ENCODE peak calls at places on chromosomes 3 and 15, in four cellular contexts. One of them, this sample, is unnamed. For H3K4me1 and H3K9me3, the result is how much of the 10 kb centered on the place peaks cover.

GRCh38 chr15:50718700-50719125 is 32.1 kb upstream of the TRPM7 start:
- DNase-seq in neural progenitor cell: no peak
- DNase-seq in body of pancreas: no peak
- DNase-seq in sigmoid colon: no peak
- DNase-seq in this sample: no peak

GRCh38 chr15:88641959-88642452 is 3.2 kb downstream of the ISG20 start:
- DNase-seq in neural progenitor cell: no peak
- DNase-seq in body of pancreas: no peak
- DNase-seq in sigmoid colon: no peak
- DNase-seq in this sample: no peak

GRCh38 chr15:91214675-91215590 is 114.9 kb downstream of the SV2B start:
- DNase-seq in neural progenitor cell: no peak
- DNase-seq in body of pancreas: no peak
- DNase-seq in sigmoid colon: no peak
- DNase-seq in this sample: no peak

GRCh38 chr3:1477669-1478068 is 384.8 kb downstream of the CNTN6 start:
- DNase-seq in neural progenitor cell: no peak
- DNase-seq in body of pancreas: no peak
- DNase-seq in sigmoid colon: no peak
- DNase-seq in this sample: no peak

GRCh38 chr3:183324083-183324482 is 71.0 kb downstream of the B3GNT5 start:
- DNase-seq in neural progenitor cell: no peak
- DNase-seq in body of pancreas: no peak
- DNase-seq in sigmoid colon: no peak
- DNase-seq in this sample: no peak

GRCh38 chr15:101404245-101404644 is 85.3 kb downstream of the PCSK6 start:
- DNase-seq in neural progenitor cell: no peak
- DNase-seq in body of pancreas: no peak
- DNase-seq in sigmoid colon: no peak
- DNase-seq in this sample: no peak

GRCh38 chr3:160719710-160720109 is 36.3 kb upstream of the PPM1L start:
- DNase-seq in neural progenitor cell: no peak
- DNase-seq in body of pancreas: no peak
- DNase-seq in sigmoid colon: no peak
- DNase-seq in this sample: no peak

GRCh38 chr3:13881536-13882410 is 1.9 kb upstream of the WNT7A start:
- DNase-seq in neural progenitor cell: no peak
- DNase-seq in body of pancreas: no peak
- DNase-seq in sigmoid colon: peak
- DNase-seq in this sample: no peak

GRCh38 chr3:79515072-79515471 is 252.7 kb downstream of the ROBO1 start:
- DNase-seq in neural progenitor cell: no peak
- DNase-seq in body of pancreas: no peak
- DNase-seq in sigmoid colon: no peak
- DNase-seq in this sample: no peak

GRCh38 chr15:50128266-50128665 is 9.2 kb upstream of the ATP8B4 start:
- DNase-seq in neural progenitor cell: no peak
- DNase-seq in body of pancreas: peak
- DNase-seq in sigmoid colon: peak
- DNase-seq in this sample: no peak

GRCh38 chr15:101329867-101330380 is 34.9 kb upstream of the SNRPA1 start:
- DNase-seq in neural progenitor cell: no peak
- DNase-seq in body of pancreas: no peak
- DNase-seq in sigmoid colon: no peak
- DNase-seq in this sample: peak

GRCh38 chr3:172357850-172358754 is 90.2 kb downstream of the GHSR start:
- DNase-seq in neural progenitor cell: no peak
- DNase-seq in body of pancreas: no peak
- DNase-seq in sigmoid colon: no peak
- DNase-seq in this sample: no peak

GRCh38 chr15:63157891-63158431 is 684 bp upstream of the RPS27L start:
- DNase-seq in neural progenitor cell: peak
- DNase-seq in body of pancreas: peak
- DNase-seq in sigmoid colon: peak
- DNase-seq in this sample: no peak

GRCh38 chr3:53089511-53089910 is 40.7 kb downstream of the RFT1 start:
- DNase-seq in neural progenitor cell: no peak
- DNase-seq in body of pancreas: peak
- DNase-seq in sigmoid colon: no peak
- DNase-seq in this sample: no peak

GRCh38 chr3:128491071-128491899 is 1.7 kb downstream of the GATA2 start:
- DNase-seq in neural progenitor cell: peak
- DNase-seq in body of pancreas: peak
- DNase-seq in sigmoid colon: peak
- DNase-seq in this sample: peak

GRCh38 chr3:98741121-98741716 is 21.9 kb upstream of the ST3GAL6 start:
- DNase-seq in neural progenitor cell: no peak
- DNase-seq in body of pancreas: no peak
- DNase-seq in sigmoid colon: no peak
- DNase-seq in this sample: no peak

DNA sequence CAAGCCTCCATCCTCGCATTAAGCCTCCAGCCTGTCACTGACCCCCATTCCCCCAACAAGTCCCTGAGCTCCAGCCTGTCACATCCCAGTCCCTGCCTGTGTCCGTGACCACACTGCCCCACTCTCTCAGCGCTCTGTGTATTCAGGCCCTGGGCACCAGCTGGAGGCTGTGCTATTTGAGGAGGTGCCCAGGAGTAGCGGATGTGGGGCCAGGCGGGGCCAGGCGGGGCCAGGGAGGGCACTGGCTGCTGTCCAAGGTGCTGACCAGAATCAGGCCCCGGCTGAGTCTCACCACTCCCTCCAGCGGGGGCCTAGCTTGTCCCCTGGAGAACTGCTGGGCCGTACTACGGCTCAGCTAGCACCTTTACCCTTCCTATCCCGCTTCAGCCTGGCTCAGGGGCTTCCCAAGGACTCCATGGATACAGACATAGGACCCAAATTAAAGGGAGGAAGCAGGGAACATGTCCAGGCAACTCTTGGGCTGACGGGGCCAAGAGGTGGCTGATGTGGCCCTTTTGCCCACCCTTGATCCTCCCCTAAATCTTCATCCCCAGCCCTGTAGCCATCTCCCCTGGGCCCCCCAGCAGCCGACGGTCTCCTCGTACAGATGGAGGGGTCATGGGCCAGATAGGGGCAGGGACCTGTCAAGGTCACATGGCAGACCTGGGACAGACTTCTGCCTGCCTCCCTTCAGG is 1.1 kb downstream of the HHATL start:
- DNase-seq in neural progenitor cell: peak
- DNase-seq in body of pancreas: peak
- DNase-seq in sigmoid colon: no peak
- DNase-seq in this sample: no peak
- TF ChIP-seq CTCF in neural progenitor cell: no peak
- TF ChIP-seq CTCF in body of pancreas: no peak
- TF ChIP-seq CTCF in sigmoid colon: no peak
- TF ChIP-seq CTCF in this sample: no peak

GRCh38 chr15:89963301-89964288 is 37.5 kb upstream of the ZNF710 start:
- DNase-seq in neural progenitor cell: no peak
- DNase-seq in body of pancreas: no peak
- DNase-seq in sigmoid colon: no peak
- DNase-seq in this sample: no peak
- H3K4me1 ChIP-seq in neural progenitor cell: under half
- H3K4me1 ChIP-seq in body of pancreas: under half
- H3K4me1 ChIP-seq in sigmoid colon: under half
- H3K4me1 ChIP-seq in this sample: under half

GRCh38 chr15:25192651-25193050 is 237.9 kb downstream of the SNRPN start:
- DNase-seq in neural progenitor cell: no peak
- DNase-seq in body of pancreas: no peak
- DNase-seq in sigmoid colon: no peak
- DNase-seq in this sample: no peak
- H3K9me3 ChIP-seq in neural progenitor cell: under half
- H3K9me3 ChIP-seq in body of pancreas: under half
- H3K9me3 ChIP-seq in sigmoid colon: under half
- H3K9me3 ChIP-seq in this sample: under half

GRCh38 chr3:194251461-194251860 is 99.7 kb downstream of the CPN2 start:
- DNase-seq in neural progenitor cell: no peak
- DNase-seq in body of pancreas: no peak
- DNase-seq in sigmoid colon: no peak
- DNase-seq in this sample: no peak
- TF ChIP-seq CTCF in neural progenitor cell: no peak
- TF ChIP-seq CTCF in body of pancreas: no peak
- TF ChIP-seq CTCF in sigmoid colon: no peak
- TF ChIP-seq CTCF in this sample: no peak

DNA sequence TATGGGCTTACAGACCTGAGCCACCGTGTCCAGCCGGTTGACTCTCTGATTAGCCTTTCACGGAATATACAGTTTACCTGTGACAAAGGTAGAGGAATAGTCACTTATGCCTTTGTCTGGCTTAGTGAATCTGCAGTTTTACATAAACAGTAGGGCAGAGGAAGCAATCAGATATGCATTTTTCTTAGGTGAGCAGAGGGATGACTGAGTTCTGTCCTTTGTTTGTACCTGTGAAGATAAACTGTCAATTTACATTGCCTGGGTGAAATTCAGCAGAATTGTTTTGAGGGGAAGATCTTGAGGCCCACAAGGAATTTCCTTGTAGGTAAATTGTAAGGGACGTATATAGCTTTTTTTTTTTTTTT is 10.8 kb downstream of the EDEM1 start:
- DNase-seq in neural progenitor cell: no peak
- DNase-seq in body of pancreas: no peak
- DNase-seq in sigmoid colon: no peak
- DNase-seq in this sample: no peak
- H3K4me1 ChIP-seq in neural progenitor cell: under half
- H3K4me1 ChIP-seq in body of pancreas: under half
- H3K4me1 ChIP-seq in sigmoid colon: under half
- H3K4me1 ChIP-seq in this sample: under half

GRCh38 chr15:25184356-25185155 is 229.8 kb downstream of the SNRPN start:
- DNase-seq in neural progenitor cell: no peak
- DNase-seq in body of pancreas: peak
- DNase-seq in sigmoid colon: peak
- DNase-seq in this sample: peak
- H3K9me3 ChIP-seq in neural progenitor cell: under half
- H3K9me3 ChIP-seq in body of pancreas: under half
- H3K9me3 ChIP-seq in sigmoid colon: under half
- H3K9me3 ChIP-seq in this sample: under half

GRCh38 chr3:124529826-124530571 is 200.3 kb upstream of the UMPS start:
- DNase-seq in neural progenitor cell: no peak
- DNase-seq in body of pancreas: peak
- DNase-seq in sigmoid colon: no peak
- DNase-seq in this sample: no peak

GRCh38 chr3:124530916-124531315 is 199.3 kb upstream of the UMPS start:
- DNase-seq in neural progenitor cell: no peak
- DNase-seq in body of pancreas: no peak
- DNase-seq in sigmoid colon: no peak
- DNase-seq in this sample: no peak

GRCh38 chr3:124522226-124522625 is 208.0 kb upstream of the UMPS start:
- DNase-seq in neural progenitor cell: no peak
- DNase-seq in body of pancreas: no peak
- DNase-seq in sigmoid colon: no peak
- DNase-seq in this sample: no peak

GRCh38 chr3:124532071-124532470 is 198.2 kb upstream of the UMPS start:
- DNase-seq in neural progenitor cell: no peak
- DNase-seq in body of pancreas: no peak
- DNase-seq in sigmoid colon: no peak
- DNase-seq in this sample: no peak

GRCh38 chr3:124526601-124527000 is 203.7 kb upstream of the UMPS start:
- DNase-seq in neural progenitor cell: no peak
- DNase-seq in body of pancreas: no peak
- DNase-seq in sigmoid colon: no peak
- DNase-seq in this sample: no peak
- TF ChIP-seq CTCF in neural progenitor cell: peak
- TF ChIP-seq CTCF in body of pancreas: no peak
- TF ChIP-seq CTCF in sigmoid colon: no peak
- TF ChIP-seq CTCF in this sample: no peak

This sample was measured in kidney.